ENCODE peak calls at places on chromosomes 1 and 21, in five cellular contexts. Z is PC-9, W is GM23248, N is H9, J is SK-N-SH. B is an unnamed sample.

GRCh38 chr1:183487686-183488442 is 15.6 kb downstream of the SMG7 start:
- DNase-seq in W (no peak), J (no peak), N (no peak), Z (no peak), B (no peak)

GRCh38 chr1:150127868-150128267 is 21.8 kb upstream of the PLEKHO1 start:
- DNase-seq in J (no peak), Z (no peak), N (no peak), W (peak; percentile 36), B (no peak)

GRCh38 chr21:42594616-42595280 is 58.7 kb upstream of the PDE9A start:
- DNase-seq in J (no peak), Z (no peak), W (peak; percentile 12), N (no peak), B (no peak)

GRCh38 chr1:116334015-116334547 is 39.0 kb upstream of the ATP1A1 start:
- DNase-seq in J (no peak), N (no peak), W (peak; percentile 12), Z (peak; percentile 89), B (peak; percentile 94)

GRCh38 chr1:216270086-216270773 is 153.0 kb downstream of the USH2A start:
- DNase-seq in Z (no peak), W (no peak), N (no peak), J (no peak), B (no peak)

GRCh38 chr1:196455697-196456096 is 152.5 kb downstream of the KCNT2 start:
- DNase-seq in N (no peak), Z (no peak), W (no peak), J (no peak), B (no peak)

GRCh38 chr1:205335692-205336091 is 14.1 kb upstream of the NUAK2 start:
- DNase-seq in Z (peak; percentile 63), J (peak; percentile 90), W (peak; percentile 84), N (peak; percentile 90), B (peak; percentile 58)

GRCh38 chr1:243596441-243597183 is 253.4 kb downstream of the AKT3 start:
- DNase-seq in W (peak; percentile 94), J (no peak), Z (no peak), N (no peak), B (peak; percentile 81)

GRCh38 chr1:16076003-16076870 is 2.8 kb upstream of the FAM131C start:
- DNase-seq in J (no peak), N (no peak), W (peak; percentile 96), Z (peak; percentile 68), B (peak; percentile 17)

GRCh38 chr1:241101622-241102021 is 255.4 kb downstream of the RGS7 start:
- DNase-seq in W (no peak), N (no peak), J (no peak), Z (no peak), B (no peak)

GRCh38 chr1:61472876-61473275 is 252.1 kb downstream of the TM2D1 start:
- DNase-seq in Z (no peak), W (peak; percentile 72), J (no peak), N (no peak), B (no peak)

GRCh38 chr1:168116327-168116799 is 20.4 kb downstream of the GPR161 start:
- DNase-seq in J (no peak), N (no peak), W (no peak), Z (peak; percentile 37), B (no peak)

GRCh38 chr1:65141394-65141793 is 6.6 kb upstream of the AK4 start:
- DNase-seq in N (no peak), J (no peak), W (peak; percentile 69), Z (peak; percentile 45), B (no peak)

GRCh38 chr21:35195232-35195631 is 146.1 kb upstream of the RUNX1 start:
- DNase-seq in Z (no peak), J (no peak), W (peak; percentile 42), N (no peak), B (no peak)

GRCh38 chr1:43273708-43274107 is 3.9 kb downstream of the TMEM125 start:
- DNase-seq in Z (no peak), N (peak; percentile 23), W (no peak), J (no peak), B (no peak)

GRCh38 chr1:91559838-91560514 is 59.3 kb downstream of the CDC7 start:
- DNase-seq in J (no peak), N (no peak), Z (no peak), W (no peak), B (peak; percentile 72)

GRCh38 chr1:85146972-85147359 is 53.9 kb downstream of the SYDE2 start:
- DNase-seq in N (no peak), Z (peak; percentile 90), J (no peak), W (peak; percentile 23), B (peak; percentile 31)

GRCh38 chr1:231618588-231619256 is 7.9 kb upstream of the DISC1 start:
- DNase-seq in J (no peak), N (no peak), W (no peak), Z (no peak), B (no peak)

GRCh38 chr1:2184531-2184930 is 10.0 kb downstream of the FAAP20 start:
- DNase-seq in Z (no peak), N (no peak), W (no peak), J (no peak), B (no peak)

GRCh38 chr1:231733672-231734071 is 107.1 kb downstream of the DISC1 start:
- DNase-seq in J (no peak), N (no peak), W (no peak), Z (no peak), B (no peak)

GRCh38 chr1:75533085-75533484 is 77.8 kb downstream of the SLC44A5 start:
- DNase-seq in J (no peak), N (no peak), Z (no peak), W (no peak), B (no peak)

GRCh38 chr1:203880606-203881005 is 19.2 kb downstream of the SNRPE start:
- DNase-seq in W (no peak), N (no peak), J (no peak), Z (no peak), B (peak; percentile 86)

GRCh38 chr1:119006406-119007279 is 18.5 kb upstream of the TBX15 start:
- DNase-seq in Z (no peak), W (no peak), N (peak; percentile 51), J (no peak), B (peak; percentile 53)

GRCh38 chr1:59007820-59008598 is 224.2 kb upstream of the JUN start:
- DNase-seq in W (peak; percentile 24), J (no peak), N (peak; percentile 8), Z (no peak), B (no peak)

GRCh38 chr1:35807614-35808375 is at the start of gene AGO4:
- DNase-seq in N (peak; percentile 80), J (peak; percentile 94), W (peak; percentile 79), Z (no peak), B (no peak)

GRCh38 chr21:45293214-45293725 is 5.6 kb upstream of the POFUT2 start:
- DNase-seq in W (peak; percentile 56), J (peak; percentile 22), N (peak; percentile 27), Z (no peak), B (no peak)

GRCh38 chr1:6127587-6128163 is 52.4 kb downstream of the CHD5 start:
- DNase-seq in J (peak; percentile 76), Z (peak; percentile 57), W (peak; percentile 78), N (peak; percentile 91), B (peak; percentile 74)

GRCh38 chr1:1120866-1121563 is 5.1 kb upstream of the C1orf159 start:
- DNase-seq in N (no peak), W (no peak), J (peak; percentile 36), Z (no peak), B (no peak)

GRCh38 chr1:28437924-28438699 is 67.7 kb upstream of the RCC1 start:
- DNase-seq in Z (peak; percentile 93), W (peak; percentile 98), J (peak; percentile 47), N (peak; percentile 42), B (peak; percentile 93)

GRCh38 chr1:227299238-227299637 is 19.1 kb downstream of the CDC42BPA start:
- DNase-seq in W (peak; percentile 64), N (no peak), J (no peak), Z (peak; percentile 64), B (no peak)

GRCh38 chr1:108000620-108001105 is 35.7 kb upstream of the VAV3 start:
- DNase-seq in N (no peak), Z (peak; percentile 75), W (peak; percentile 42), J (peak; percentile 64), B (no peak)

GRCh38 chr21:23921670-23922418 is 1685.4 kb downstream of the MRPL39 start:
- DNase-seq in W (no peak), Z (no peak), J (no peak), N (no peak), B (no peak)

GRCh38 chr1:172466795-172467407 is 23.0 kb upstream of the PIGC start:
- DNase-seq in Z (peak; percentile 58), J (no peak), N (no peak), W (peak; percentile 10), B (peak; percentile 72)

GRCh38 chr1:34885405-34886247 is 26.1 kb upstream of the SMIM12 start:
- DNase-seq in Z (no peak), J (no peak), N (peak; percentile 88), W (peak; percentile 61), B (peak; percentile 4)

GRCh38 chr1:67777532-67777931 is 55.7 kb downstream of the GNG12 start:
- DNase-seq in J (no peak), Z (no peak), N (no peak), W (no peak), B (no peak)
- H3K79me2 ChIP-seq in J (peaks cover 85% of the 10 kb centered on the region), Z (peaks cover 9% of the 10 kb centered on the region), N (peaks cover 3% of the 10 kb centered on the region), W (peaks cover 100% of the 10 kb centered on the region), B (no peaks in the 10 kb centered on the region)

GRCh38 chr1:7749126-7749525 is 22.0 kb upstream of the VAMP3 start:
- DNase-seq in J (no peak), N (no peak), Z (no peak), W (no peak), B (no peak)

GRCh38 chr1:7744882-7745281 is 26.2 kb upstream of the VAMP3 start:
- DNase-seq in J (no peak), N (no peak), W (no peak), Z (no peak), B (no peak)

GRCh38 chr1:7747605-7748004 is 23.5 kb upstream of the VAMP3 start:
- DNase-seq in N (no peak), Z (no peak), J (no peak), W (no peak), B (no peak)

GRCh38 chr1:7743346-7743745 is 27.8 kb upstream of the VAMP3 start:
- DNase-seq in J (peak; percentile 58), N (no peak), Z (no peak), W (peak; percentile 2), B (no peak)

GRCh38 chr1:7745783-7746182 is 25.3 kb upstream of the VAMP3 start:
- DNase-seq in N (no peak), Z (no peak), J (no peak), W (no peak), B (no peak)
- H3K79me2 ChIP-seq in N (no peaks in the 10 kb centered on the region), Z (no peaks in the 10 kb centered on the region), J (no peaks in the 10 kb centered on the region), W (no peaks in the 10 kb centered on the region), B (no peaks in the 10 kb centered on the region)

GRCh38 chr1:86965012-86965826 is 50.8 kb downstream of the HS2ST1 start:
- DNase-seq in Z (no peak), N (no peak), J (peak; percentile 40), W (peak; percentile 68), B (peak; percentile 59)
- H3K79me2 ChIP-seq in Z (peaks cover 16% of the 10 kb centered on the region), N (no peaks in the 10 kb centered on the region), J (peaks cover 4% of the 10 kb centered on the region), W (peaks cover 5% of the 10 kb centered on the region), B (no peaks in the 10 kb centered on the region)

DNA sequence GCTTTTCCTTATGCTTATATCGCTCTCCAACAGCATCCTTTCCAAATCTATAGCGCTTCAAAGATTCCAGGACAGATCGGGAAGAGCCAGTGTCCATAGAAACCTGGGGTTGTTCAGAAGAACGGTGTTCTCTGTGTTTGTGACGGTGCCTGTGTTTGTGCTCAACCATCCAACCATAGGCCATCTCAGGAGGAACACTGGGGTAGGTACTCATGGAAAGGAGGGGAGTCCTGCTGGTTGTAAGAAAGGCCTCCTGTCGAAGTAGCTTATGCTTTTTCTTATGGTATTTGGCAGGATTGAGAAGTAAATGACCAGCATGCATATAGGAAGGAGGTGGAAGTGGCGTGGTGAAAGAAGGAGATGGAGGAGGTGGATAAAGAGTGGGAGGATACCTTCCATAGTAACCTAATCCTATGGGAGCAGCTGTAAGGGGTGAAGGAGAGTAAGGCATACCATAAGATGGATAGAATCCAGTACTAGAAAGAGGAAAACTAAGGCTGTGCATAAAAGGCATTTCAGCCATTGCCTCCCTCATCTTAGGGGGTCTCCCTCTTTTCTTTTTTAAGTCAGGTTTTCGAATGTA is 84.2 kb downstream of the ASH1L start:
- DNase-seq in J (no peak), W (no peak), Z (no peak), N (no peak), B (no peak)
- H3K79me2 ChIP-seq in J (peaks cover 45% of the 10 kb centered on the region), W (peaks cover 92% of the 10 kb centered on the region), Z (peaks cover 2% of the 10 kb centered on the region), N (no peaks in the 10 kb centered on the region), B (no peaks in the 10 kb centered on the region)

B was measured in trophoblast cell.